ENCODE peak calls at places on chromosome 5, in six cellular contexts. O, D, C, P, E and B are unnamed samples.

GRCh38 chr5:95283761-95284511 is 958 bp downstream of the MCTP1 start:
- DNase-seq in O (peak; percentile 53), D (peak; percentile 19), C (no peak), P (no peak), E (no peak), B (peak; percentile 84)

GRCh38 chr5:167892352-167893115 is 398.9 kb upstream of the WWC1 start:
- DNase-seq in O (no peak), D (no peak), C (no peak), P (no peak), E (no peak), B (no peak)

GRCh38 chr5:113488645-113489184 is 462 bp upstream of the MCC start:
- DNase-seq in O (no peak), D (peak; percentile 6), C (no peak), P (peak; percentile 25), E (no peak), B (no peak)

GRCh38 chr5:117590944-117591343 is 1016.3 kb upstream of the SEMA6A start:
- DNase-seq in O (no peak), D (no peak), C (no peak), P (no peak), E (no peak), B (no peak)

GRCh38 chr5:87156631-87157030 is 111.1 kb upstream of the RASA1 start:
- DNase-seq in O (no peak), D (no peak), C (no peak), P (no peak), E (no peak), B (no peak)

GRCh38 chr5:78269088-78269703 is 25.3 kb downstream of the AP3B1 start:
- DNase-seq in O (no peak), D (peak; percentile 20), C (no peak), P (no peak), E (no peak), B (no peak)

GRCh38 chr5:140575309-140575708 is 10.7 kb downstream of the SLC35A4 start:
- DNase-seq in O (peak; percentile 55), D (peak; percentile 61), C (no peak), P (no peak), E (no peak), B (peak; percentile 59)

GRCh38 chr5:91384671-91385430 is 1.7 kb upstream of the ARRDC3 start:
- DNase-seq in O (peak; percentile 40), D (peak; percentile 92), C (no peak), P (peak; percentile 72), E (no peak), B (peak; percentile 56)

GRCh38 chr5:1633605-1634336 is 110.0 kb upstream of the LPCAT1 start:
- DNase-seq in O (peak; percentile 80), D (peak; percentile 82), C (no peak), P (peak; percentile 66), E (no peak), B (peak; percentile 79)

GRCh38 chr5:1182360-1182632 is 19.1 kb upstream of the SLC6A19 start:
- DNase-seq in O (no peak), D (no peak), C (no peak), P (no peak), E (no peak), B (no peak)

GRCh38 chr5:133409210-133409674 is 203.1 kb downstream of the FSTL4 start:
- DNase-seq in O (no peak), D (no peak), C (no peak), P (no peak), E (peak; percentile 61), B (no peak)

GRCh38 chr5:169945831-169946261 is 34.4 kb downstream of the INSYN2B start:
- DNase-seq in O (peak; percentile 26), D (peak; percentile 22), C (peak; percentile 80), P (peak; percentile 23), E (no peak), B (peak; percentile 10)

GRCh38 chr5:162107591-162107990 is 40.0 kb downstream of the GABRG2 start:
- DNase-seq in O (no peak), D (no peak), C (no peak), P (no peak), E (no peak), B (no peak)

GRCh38 chr5:116454417-116454927 is 120.2 kb downstream of the SEMA6A start:
- DNase-seq in O (no peak), D (no peak), C (no peak), P (peak; percentile 22), E (no peak), B (no peak)

GRCh38 chr5:74408150-74409043 is 232.1 kb downstream of the ENC1 start:
- DNase-seq in O (no peak), D (peak; percentile 39), C (no peak), P (no peak), E (no peak), B (no peak)
- H3K4me3 ChIP-seq in O (no peak overlapping the region), D (no peak overlapping the region), C (no peak overlapping the region), P (no peak overlapping the region), E (no peak overlapping the region), B (no peak overlapping the region)

GRCh38 chr5:9898319-9898718 is 268.2 kb upstream of the TAS2R1 start:
- DNase-seq in O (no peak), D (peak; percentile 35), C (no peak), P (no peak), E (no peak), B (peak; percentile 73)

GRCh38 chr5:9892696-9893095 is 262.5 kb upstream of the TAS2R1 start:
- DNase-seq in O (no peak), D (no peak), C (no peak), P (no peak), E (no peak), B (no peak)

GRCh38 chr5:9889511-9889910 is 259.4 kb upstream of the TAS2R1 start:
- DNase-seq in O (no peak), D (no peak), C (no peak), P (no peak), E (no peak), B (no peak)

GRCh38 chr5:9894571-9895304 is 264.6 kb upstream of the TAS2R1 start:
- DNase-seq in O (no peak), D (no peak), C (no peak), P (no peak), E (no peak), B (no peak)

GRCh38 chr5:9895305-9895650 is 265.1 kb upstream of the TAS2R1 start:
- DNase-seq in O (no peak), D (no peak), C (no peak), P (no peak), E (no peak), B (no peak)
- TF ChIP-seq POLR2A in O (no peak), D (no peak), C (no peak), P (no peak), E (no peak), B (no peak)

GRCh38 chr5:103256178-103256577 is 2.4 kb upstream of the MACIR start:
- DNase-seq in O (no peak), D (peak; percentile 9), C (no peak), P (no peak), E (no peak), B (peak; percentile 12)

GRCh38 chr5:103259705-103260355 is 1.3 kb downstream of the MACIR start:
- DNase-seq in O (no peak), D (no peak), C (no peak), P (peak; percentile 19), E (no peak), B (no peak)

GRCh38 chr5:103260951-103261350 is 2.4 kb downstream of the MACIR start:
- DNase-seq in O (no peak), D (no peak), C (no peak), P (no peak), E (no peak), B (no peak)

GRCh38 chr5:103258957-103259704 is 568 bp downstream of the MACIR start:
- DNase-seq in O (peak; percentile 64), D (peak; percentile 81), C (peak; percentile 80), P (peak; percentile 25), E (no peak), B (peak; percentile 69)

DNA sequence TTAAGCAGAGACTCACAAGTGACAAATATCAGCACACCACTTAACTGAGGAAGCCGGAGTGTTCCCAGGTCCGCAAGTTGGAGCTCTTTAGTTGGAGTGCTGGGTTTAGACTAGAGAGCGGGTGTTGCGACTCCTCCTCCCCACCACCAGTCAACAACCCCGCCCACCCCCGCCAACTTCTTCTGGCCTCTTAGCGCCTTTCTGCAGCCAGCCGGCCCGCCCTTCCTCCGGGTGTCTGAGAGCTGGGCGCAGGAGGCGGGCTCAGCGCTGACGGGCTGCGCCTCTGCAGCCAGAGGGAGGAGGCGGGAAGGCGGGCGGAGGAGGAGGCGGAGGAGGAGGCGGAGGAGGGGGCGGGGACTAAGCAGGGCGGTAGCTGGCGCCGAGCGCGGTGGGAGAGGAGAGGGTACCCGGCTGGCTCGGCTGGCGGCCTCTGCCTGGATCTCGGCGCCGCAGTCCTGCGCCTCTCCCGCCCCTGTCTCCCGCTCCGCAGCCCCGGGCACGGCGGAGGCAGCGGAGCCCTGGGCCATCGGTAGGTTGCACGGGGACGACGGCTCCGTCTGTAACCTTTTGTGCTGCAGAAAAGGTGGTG is at the start of gene MACIR:
- DNase-seq in O (peak; percentile 97), D (peak; percentile 98), C (peak; percentile 97), P (peak; percentile 95), E (peak; percentile 97), B (peak; percentile 99)
- H3K4me3 ChIP-seq in O (peak within 1 kb of the TSS; percentile 90), D (peak within 1 kb of the TSS; percentile 90), C (peak within 1 kb of the TSS; percentile 61), P (peak within 1 kb of the TSS; percentile 78), E (peak within 1 kb of the TSS; percentile 87), B (peak within 1 kb of the TSS; percentile 86)

GRCh38 chr5:181235689-181236366 is 7.9 kb downstream of the RACK1 start:
- DNase-seq in O (no peak), D (no peak), C (no peak), P (no peak), E (no peak), B (no peak)
- TF ChIP-seq POLR2A in O (no peak), D (no peak), C (no peak), P (no peak), E (no peak), B (no peak)

GRCh38 chr5:100252040-100252439 is 283.1 kb upstream of the FAM174A start:
- DNase-seq in O (no peak), D (no peak), C (no peak), P (no peak), E (no peak), B (no peak)
- H3K4me3 ChIP-seq in O (no peak overlapping the region), D (no peak overlapping the region), C (no peak overlapping the region), P (no peak overlapping the region), E (no peak overlapping the region), B (no peak overlapping the region)

GRCh38 chr5:148512498-148512897 is 128.7 kb downstream of the FBXO38 start:
- DNase-seq in O (no peak), D (no peak), C (no peak), P (no peak), E (no peak), B (no peak)

GRCh38 chr5:148511832-148512347 is 128.1 kb downstream of the FBXO38 start:
- DNase-seq in O (no peak), D (no peak), C (no peak), P (no peak), E (no peak), B (no peak)

GRCh38 chr5:148509893-148510292 is 126.1 kb downstream of the FBXO38 start:
- DNase-seq in O (no peak), D (no peak), C (no peak), P (no peak), E (no peak), B (no peak)

GRCh38 chr5:148515460-148515859 is 131.7 kb downstream of the FBXO38 start:
- DNase-seq in O (no peak), D (no peak), C (no peak), P (no peak), E (no peak), B (no peak)

GRCh38 chr5:148514344-148514743 is 130.6 kb downstream of the FBXO38 start:
- DNase-seq in O (no peak), D (no peak), C (no peak), P (no peak), E (no peak), B (no peak)
- TF ChIP-seq POLR2A in O (no peak), D (no peak), C (no peak), P (no peak), E (no peak), B (no peak)